ENCODE peak calls at places on chromosome 17, in four cellular contexts. L is SK-N-SH, G is RWPE1, S is hepatocyte. X is an unnamed sample.

GRCh38 chr17:60947100-60947499 is 269.4 kb downstream of the BCAS3 start:
- DNase-seq in L (peak), G (no peak), S (no peak), X (no peak)

GRCh38 chr17:62965149-62965648 is 836 bp upstream of the TANC2 start:
- DNase-seq in L (no peak), G (no peak), S (no peak), X (peak)

GRCh38 chr17:76268015-76268749 is 3.0 kb downstream of the UBALD2 start:
- DNase-seq in L (peak), G (peak), S (peak), X (peak)

GRCh38 chr17:62987136-62987535 is 21.1 kb downstream of the TANC2 start:
- DNase-seq in L (peak), G (no peak), S (no peak), X (no peak)

GRCh38 chr17:12395733-12396354 is 269.8 kb upstream of the MYOCD start:
- DNase-seq in L (peak), G (no peak), S (peak), X (no peak)

GRCh38 chr17:8801135-8801840 is 2.1 kb upstream of the MFSD6L start:
- DNase-seq in L (no peak), G (no peak), S (no peak), X (no peak)

GRCh38 chr17:12566281-12567002 is 99.2 kb upstream of the MYOCD start:
- DNase-seq in L (no peak), G (no peak), S (no peak), X (no peak)

GRCh38 chr17:7882068-7882467 is 6.5 kb upstream of the CHD3 start:
- DNase-seq in L (no peak), G (no peak), S (no peak), X (no peak)

GRCh38 chr17:7914771-7915610 is 1.1 kb downstream of the RNF227 start:
- DNase-seq in L (no peak), G (peak), S (peak), X (no peak)

GRCh38 chr17:17836250-17836817 is 452 bp downstream of the SREBF1 start:
- DNase-seq in L (peak), G (peak), S (peak), X (peak)

GRCh38 chr17:10127819-10128375 is 70.5 kb downstream of the GAS7 start:
- DNase-seq in L (no peak), G (no peak), S (peak), X (no peak)

GRCh38 chr17:77472837-77473214 is 332.1 kb downstream of the SEC14L1 start:
- DNase-seq in L (no peak), G (no peak), S (no peak), X (no peak)

GRCh38 chr17:77473615-77474226 is 333.0 kb downstream of the SEC14L1 start:
- DNase-seq in L (no peak), G (peak), S (peak), X (no peak)

GRCh38 chr17:77470330-77470786 is 329.6 kb downstream of the SEC14L1 start:
- DNase-seq in L (no peak), G (no peak), S (no peak), X (no peak)

GRCh38 chr17:77470800-77471733 is 330.3 kb downstream of the SEC14L1 start:
- DNase-seq in L (peak), G (no peak), S (peak), X (no peak)

DNA sequence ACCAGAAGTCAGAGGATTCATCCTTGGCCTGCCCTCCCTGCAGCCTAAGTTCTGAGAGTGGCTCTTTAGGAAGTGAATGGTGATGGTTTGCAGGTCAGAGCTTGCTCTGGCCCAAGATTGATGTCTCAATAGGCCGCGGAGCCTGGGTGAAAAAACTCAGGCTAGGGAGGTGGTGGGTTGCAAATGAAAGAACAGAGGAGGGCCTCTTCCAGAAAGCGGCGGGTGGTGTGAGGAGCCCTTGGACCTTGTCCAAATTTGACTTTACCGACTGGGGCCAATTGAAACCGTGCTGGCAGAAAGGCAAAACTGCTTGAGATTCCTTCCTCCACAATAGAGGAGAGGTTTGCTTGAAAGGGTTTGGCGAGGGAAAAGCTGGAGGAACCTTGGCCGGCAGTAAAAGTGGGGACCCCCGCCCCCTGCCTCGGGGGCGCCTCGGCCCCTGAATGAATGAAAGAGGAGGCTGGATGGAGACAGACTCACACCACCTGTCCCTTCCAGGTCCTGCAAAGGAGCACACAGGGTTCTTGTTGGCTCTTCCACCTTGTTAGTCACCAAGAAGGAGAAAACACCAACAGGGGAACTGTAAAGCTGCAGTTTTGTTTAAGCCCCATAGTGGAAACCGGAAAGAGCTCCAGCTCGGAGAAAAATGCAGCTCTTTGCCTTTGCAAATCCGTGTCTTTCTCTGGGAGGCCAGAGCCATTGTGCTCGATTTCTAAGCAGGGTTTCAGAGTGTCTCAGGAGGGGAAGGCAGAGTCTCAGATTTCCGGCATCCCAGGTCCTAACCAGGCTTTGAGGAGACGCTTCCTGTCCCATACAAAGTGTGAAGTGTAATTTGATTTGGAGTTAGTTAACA is 331.4 kb downstream of the SEC14L1 start:
- DNase-seq in L (peak), G (peak), S (peak), X (peak)
- H3K27ac ChIP-seq in L (peak), G (peak), S (peak), X (peak)

DNA sequence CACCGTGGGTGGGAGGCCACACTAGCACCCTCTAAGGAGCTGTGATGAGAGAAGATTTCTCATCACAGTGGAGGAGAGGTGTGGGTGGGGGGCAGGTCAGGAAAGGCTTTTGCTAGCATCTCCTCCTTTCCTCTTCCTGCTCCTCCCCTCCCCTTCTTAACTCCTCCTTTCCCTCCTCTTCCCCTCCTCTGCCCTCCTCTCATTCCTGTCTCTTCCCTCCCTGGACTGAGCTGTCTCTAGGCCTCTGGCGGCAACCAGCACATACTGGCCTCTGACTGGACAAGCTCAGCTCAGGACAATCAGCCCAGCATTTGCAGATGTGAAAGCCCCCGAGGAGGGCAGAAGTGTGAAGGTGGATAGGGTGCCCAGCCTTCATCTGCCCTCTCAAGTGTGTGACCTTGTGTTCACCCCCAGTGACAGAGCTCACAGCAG is 19.0 kb upstream of the LHX1 start:
- DNase-seq in L (no peak), G (no peak), S (no peak), X (no peak)
- H3K27ac ChIP-seq in L (no peak), G (no peak), S (no peak), X (no peak)

DNA sequence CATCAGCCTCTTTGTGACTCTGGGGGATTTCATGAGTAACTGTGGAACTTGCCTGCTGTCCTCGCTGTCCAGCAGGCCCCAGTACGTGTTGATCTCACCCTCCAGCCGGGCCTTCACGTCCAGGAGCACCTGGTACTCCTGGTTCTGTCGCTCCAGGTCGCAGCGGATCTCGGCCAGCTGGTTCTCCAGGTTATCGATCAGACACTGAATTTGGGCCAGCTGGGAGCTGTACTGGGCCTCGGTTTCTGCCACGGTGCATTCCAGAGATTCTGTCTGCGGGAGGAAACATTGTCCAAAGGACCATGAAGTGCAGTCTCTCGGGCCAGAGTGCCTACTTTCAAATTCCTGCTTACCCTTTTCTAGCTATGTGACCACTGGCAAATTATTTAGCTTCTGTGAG is 5.4 kb downstream of the KRT40 start:
- DNase-seq in L (no peak), G (no peak), S (no peak), X (no peak)
- H3K27ac ChIP-seq in L (no peak), G (no peak), S (no peak), X (no peak)

DNA sequence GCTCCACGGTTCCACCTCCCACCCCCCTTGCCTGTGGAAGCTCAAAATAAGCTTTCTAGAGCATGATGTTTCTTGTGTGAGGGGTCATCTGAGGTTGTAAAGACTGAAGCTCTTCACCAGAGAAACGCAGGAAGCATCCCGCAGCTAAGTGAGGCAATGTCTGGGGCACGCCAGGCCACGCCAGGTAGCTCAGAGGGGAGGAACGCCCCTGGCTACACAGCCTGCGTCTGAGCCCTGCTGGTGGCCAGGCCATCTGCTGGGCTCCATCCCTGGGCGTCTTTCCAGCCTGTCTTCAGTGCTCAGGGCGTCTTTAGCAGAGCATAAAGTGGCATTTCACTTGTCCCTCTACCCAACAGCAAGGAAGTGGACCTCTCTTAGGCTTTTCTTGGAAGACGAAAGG is 15.2 kb downstream of the SOCS3 start:
- DNase-seq in L (no peak), G (no peak), S (no peak), X (no peak)
- H3K27ac ChIP-seq in L (no peak), G (no peak), S (no peak), X (no peak)

DNA sequence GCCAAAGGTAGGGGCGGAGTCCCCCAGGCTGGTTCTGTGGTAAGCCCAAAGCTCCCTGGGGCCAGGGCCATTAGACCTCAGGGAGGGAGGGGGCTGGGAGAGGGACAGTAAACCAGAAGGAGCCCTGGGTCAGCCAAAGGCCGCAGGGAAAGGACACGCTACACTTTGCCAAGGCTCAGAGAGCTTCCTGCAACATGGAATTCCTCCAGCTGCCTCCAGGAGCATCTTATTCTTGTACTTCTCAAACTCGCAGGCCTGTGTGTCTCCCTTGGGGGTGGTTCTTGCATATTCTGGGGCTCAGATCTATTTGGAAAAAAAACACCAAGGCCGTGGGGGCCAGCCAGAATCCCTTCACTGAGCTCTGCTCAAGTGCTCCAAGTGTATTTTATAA is 25.1 kb downstream of the AKAP1 start:
- DNase-seq in L (no peak), G (no peak), S (no peak), X (no peak)
- H3K27ac ChIP-seq in L (no peak), G (peak), S (no peak), X (no peak)

GRCh38 chr17:45371414-45372324 is 54.8 kb upstream of the MAP3K14 start:
- DNase-seq in L (peak), G (peak), S (peak), X (no peak)
- H3K27ac ChIP-seq in L (peak), G (peak), S (peak), X (no peak)

DNA sequence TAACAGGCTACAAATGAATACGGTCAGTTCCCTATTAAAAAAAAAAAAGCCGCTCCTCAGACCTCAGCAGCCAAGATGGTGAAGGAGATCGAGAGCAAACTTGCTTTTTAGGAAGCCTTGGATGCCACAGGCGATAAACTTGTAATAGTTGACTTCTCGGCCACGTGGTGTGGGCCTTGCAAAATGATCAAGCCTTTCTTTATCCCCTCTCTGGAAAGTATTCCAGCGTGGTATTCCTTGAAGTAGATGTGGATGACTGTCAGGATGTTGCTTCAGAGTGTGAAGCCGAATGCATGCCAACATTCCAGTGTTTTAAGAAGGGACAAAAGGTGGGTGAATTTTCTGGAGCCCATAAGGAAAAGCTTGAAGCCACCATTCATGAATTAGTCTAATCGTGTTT is 11.8 kb upstream of the GGT6 start:
- DNase-seq in L (no peak), G (no peak), S (no peak), X (no peak)
- H3K27ac ChIP-seq in L (no peak), G (no peak), S (no peak), X (no peak)

GRCh38 chr17:41527076-41528023 is 758 bp downstream of the KRT19 start:
- DNase-seq in L (no peak), G (no peak), S (peak), X (no peak)

GRCh38 chr17:41530062-41531048 is 2.2 kb upstream of the KRT19 start:
- DNase-seq in L (peak), G (peak), S (peak), X (no peak)

GRCh38 chr17:41531993-41532392 is 3.9 kb upstream of the KRT19 start:
- DNase-seq in L (no peak), G (no peak), S (no peak), X (no peak)

GRCh38 chr17:41529491-41529915 is 1.4 kb upstream of the KRT19 start:
- DNase-seq in L (peak), G (no peak), S (no peak), X (no peak)

DNA sequence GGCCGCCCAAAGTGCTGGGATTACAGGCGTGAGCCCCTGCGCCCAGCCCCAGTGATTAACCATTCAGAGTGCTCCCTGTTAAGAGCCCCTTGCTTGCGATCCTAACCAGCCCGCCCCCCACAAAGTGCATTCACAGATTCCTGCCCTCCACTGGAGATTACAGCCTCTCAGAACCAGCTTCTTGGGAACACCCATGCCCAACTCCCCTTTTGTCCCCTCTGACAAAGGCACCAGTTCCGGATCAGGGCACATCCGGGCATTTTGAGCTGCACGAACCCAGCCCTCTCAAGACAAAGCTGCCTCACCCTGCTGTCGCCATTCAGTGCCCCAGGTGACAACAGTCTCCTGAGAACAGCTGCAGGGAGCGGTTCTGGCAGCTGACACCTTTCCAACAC is 848 bp upstream of the KRT19 start:
- DNase-seq in L (no peak), G (no peak), S (peak), X (no peak)
- H3K27ac ChIP-seq in L (peak), G (peak), S (peak), X (peak)

GRCh38 chr17:57536789-57537523 is 208.1 kb downstream of the CCDC182 start:
- DNase-seq in L (peak), G (no peak), S (no peak), X (no peak)

GRCh38 chr17:57534863-57535651 is 210.0 kb downstream of the CCDC182 start:
- DNase-seq in L (peak), G (no peak), S (no peak), X (no peak)

GRCh38 chr17:57535652-57536018 is 209.5 kb downstream of the CCDC182 start:
- DNase-seq in L (no peak), G (no peak), S (no peak), X (no peak)

GRCh38 chr17:57537524-57538410 is 207.3 kb downstream of the CCDC182 start:
- DNase-seq in L (peak), G (no peak), S (no peak), X (no peak)

GRCh38 chr17:57536289-57536688 is 208.8 kb downstream of the CCDC182 start:
- DNase-seq in L (no peak), G (no peak), S (no peak), X (no peak)
- H3K27ac ChIP-seq in L (no peak), G (no peak), S (no peak), X (no peak)